ENCODE peak calls at places on chromosomes 3 and 15, in five cellular contexts. P, F, N, Q and Z are unnamed samples.

GRCh38 chr15:74382004-74382816 is 14.8 kb upstream of the CYP11A1 start:
- DNase-seq in P (no peak), F (peak), N (peak), Q (peak), Z (peak)

GRCh38 chr3:61522064-61522463 is 39.3 kb upstream of the PTPRG start:
- DNase-seq in P (no peak), F (no peak), N (no peak), Q (no peak), Z (peak)

GRCh38 chr3:35602395-35602936 is 36.9 kb upstream of the ARPP21 start:
- DNase-seq in P (no peak), F (no peak), N (no peak), Q (no peak), Z (no peak)

GRCh38 chr3:185631108-185631507 is 45.0 kb downstream of the SENP2 start:
- DNase-seq in P (no peak), F (no peak), N (no peak), Q (no peak), Z (no peak)

GRCh38 chr15:99253381-99254090 is 2.3 kb downstream of the LRRC28 start:
- DNase-seq in P (peak), F (no peak), N (no peak), Q (no peak), Z (no peak)

GRCh38 chr15:85580914-85581313 is 200.5 kb downstream of the AKAP13 start:
- DNase-seq in P (no peak), F (no peak), N (no peak), Q (peak), Z (no peak)

GRCh38 chr3:160400048-160400630 is 689 bp downstream of the SMC4 start:
- DNase-seq in P (no peak), F (peak), N (peak), Q (peak), Z (peak)

GRCh38 chr15:43204016-43204901 is 16.6 kb downstream of the EPB42 start:
- DNase-seq in P (peak), F (peak), N (peak), Q (peak), Z (peak)

GRCh38 chr3:136728918-136729317 is 23.3 kb downstream of the STAG1 start:
- DNase-seq in P (no peak), F (no peak), N (no peak), Q (no peak), Z (no peak)